ENCODE peak calls at places on chromosomes 2 and 18, in nine cellular contexts. Z, V, T, J, I, B, W, C and L are unnamed samples. For H3K4me1, the result is how much of the 10 kb centered on the place peaks cover.

GRCh38 chr2:108945969-108946368 is 43.1 kb downstream of the EDAR start:
- DNase-seq in Z (no peak), V (no peak), T (no peak), J (no peak), I (no peak), B (no peak), W (no peak), C (peak), L (no peak)

GRCh38 chr2:8324164-8324848 is 357.6 kb upstream of the ID2 start:
- DNase-seq in Z (peak), V (no peak), T (no peak), J (no peak), I (no peak), B (no peak), W (no peak), C (no peak), L (no peak)

GRCh38 chr18:902179-902718 is 2.4 kb upstream of the ADCYAP1 start:
- DNase-seq in Z (peak), V (no peak), T (no peak), J (no peak), I (peak), B (peak), W (no peak), C (no peak), L (peak)

GRCh38 chr2:180742809-180743208 is 237.6 kb upstream of the UBE2E3 start:
- DNase-seq in Z (no peak), V (no peak), T (no peak), J (no peak), I (no peak), B (no peak), W (no peak), C (no peak), L (peak)

GRCh38 chr2:109516445-109517117 is 97.2 kb downstream of the SEPTIN10 start:
- DNase-seq in Z (peak), V (peak), T (peak), J (peak), I (peak), B (peak), W (no peak), C (no peak), L (peak)

GRCh38 chr2:27222407-27222806 is 5.2 kb downstream of the CAD start:
- DNase-seq in Z (no peak), V (no peak), T (no peak), J (no peak), I (no peak), B (no peak), W (no peak), C (no peak), L (no peak)

GRCh38 chr2:165016772-165017411 is 61.6 kb upstream of the SLC38A11 start:
- DNase-seq in Z (no peak), V (no peak), T (no peak), J (peak), I (peak), B (peak), W (no peak), C (no peak), L (peak)

GRCh38 chr2:182068811-182069210 is 83.2 kb downstream of the PPP1R1C start:
- DNase-seq in Z (no peak), V (no peak), T (no peak), J (no peak), I (no peak), B (peak), W (no peak), C (no peak), L (peak)

GRCh38 chr2:178482437-178482836 is 2.2 kb downstream of the PLEKHA3 start:
- DNase-seq in Z (peak), V (no peak), T (no peak), J (no peak), I (no peak), B (peak), W (no peak), C (no peak), L (no peak)

GRCh38 chr18:59563386-59563785 is 133.8 kb downstream of the CCBE1 start:
- DNase-seq in Z (no peak), V (no peak), T (no peak), J (no peak), I (no peak), B (no peak), W (no peak), C (no peak), L (no peak)

GRCh38 chr18:55552498-55553189 is 35.3 kb downstream of the TCF4 start:
- DNase-seq in Z (no peak), V (no peak), T (no peak), J (no peak), I (no peak), B (no peak), W (no peak), C (no peak), L (no peak)

DNA sequence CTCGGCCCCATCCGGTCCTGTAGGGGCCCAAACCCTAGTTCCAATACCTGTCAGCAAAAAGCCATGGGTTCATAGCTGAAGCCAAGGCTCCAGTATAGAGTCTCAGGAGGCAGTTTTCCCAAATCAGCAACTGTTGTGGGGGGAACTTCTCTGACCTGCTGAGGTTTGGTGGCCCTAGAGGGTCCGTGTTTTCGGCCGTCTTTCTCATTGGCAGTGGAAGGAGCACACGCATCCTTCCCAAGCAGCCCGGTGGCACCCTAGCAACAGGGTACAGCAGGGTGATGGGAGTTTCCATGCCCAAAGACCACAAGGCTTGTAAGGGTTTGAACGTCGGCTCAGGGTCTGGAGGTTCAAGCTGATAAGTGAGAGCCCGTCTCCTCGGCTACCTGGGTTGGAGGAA is 6.6 kb downstream of the FOSL2 start:
- DNase-seq in Z (no peak), V (no peak), T (no peak), J (no peak), I (no peak), B (no peak), W (no peak), C (no peak), L (no peak)
- H3K4me3 ChIP-seq in Z (no peak), V (no peak), T (no peak), J (no peak), I (no peak), B (no peak), W (no peak), C (no peak), L (no peak)

GRCh38 chr2:54570925-54571694 is 115.0 kb downstream of the SPTBN1 start:
- DNase-seq in Z (peak), V (peak), T (no peak), J (peak), I (no peak), B (no peak), W (peak), C (no peak), L (peak)

GRCh38 chr2:54569745-54570296 is 113.7 kb downstream of the SPTBN1 start:
- DNase-seq in Z (peak), V (peak), T (no peak), J (no peak), I (no peak), B (no peak), W (no peak), C (no peak), L (no peak)

GRCh38 chr2:54568876-54569298 is 112.8 kb downstream of the SPTBN1 start:
- DNase-seq in Z (peak), V (peak), T (no peak), J (no peak), I (no peak), B (no peak), W (no peak), C (no peak), L (peak)

GRCh38 chr2:54572262-54572635 is 116.1 kb downstream of the SPTBN1 start:
- DNase-seq in Z (peak), V (no peak), T (no peak), J (no peak), I (no peak), B (no peak), W (no peak), C (no peak), L (peak)

GRCh38 chr2:54570321-54570881 is 114.3 kb downstream of the SPTBN1 start:
- DNase-seq in Z (no peak), V (no peak), T (no peak), J (no peak), I (no peak), B (no peak), W (no peak), C (no peak), L (no peak)
- TF ChIP-seq POLR2AphosphoS5 in Z (no peak), V (no peak), T (no peak), J (no peak), I (no peak), B (no peak), W (no peak), C (no peak), L (no peak)

DNA sequence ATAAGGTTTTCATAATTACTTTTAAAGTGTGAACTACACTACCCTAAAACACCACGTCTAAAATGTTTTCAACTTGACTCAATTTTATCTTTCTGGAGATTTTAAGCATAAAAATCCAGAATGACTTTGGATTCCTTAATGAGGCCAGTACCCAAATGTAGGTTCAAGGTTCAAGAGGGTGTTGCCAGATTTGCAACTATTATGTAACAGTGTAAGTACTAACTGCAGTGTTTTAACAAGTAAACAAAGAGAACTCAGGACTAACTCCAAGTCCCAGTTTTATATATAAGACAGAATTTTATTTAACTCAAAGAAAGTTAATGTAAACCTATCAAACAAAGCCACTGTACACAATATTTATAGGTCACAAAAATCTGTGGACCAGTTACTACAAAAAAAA is 5.7 kb downstream of the HIBCH start:
- DNase-seq in Z (no peak), V (no peak), T (no peak), J (no peak), I (no peak), B (no peak), W (no peak), C (no peak), L (no peak)
- H3K4me1 ChIP-seq in Z (under half), V (under half), T (under half), J (under half), I (under half), B (under half), W (under half), C (under half), L (under half)

DNA sequence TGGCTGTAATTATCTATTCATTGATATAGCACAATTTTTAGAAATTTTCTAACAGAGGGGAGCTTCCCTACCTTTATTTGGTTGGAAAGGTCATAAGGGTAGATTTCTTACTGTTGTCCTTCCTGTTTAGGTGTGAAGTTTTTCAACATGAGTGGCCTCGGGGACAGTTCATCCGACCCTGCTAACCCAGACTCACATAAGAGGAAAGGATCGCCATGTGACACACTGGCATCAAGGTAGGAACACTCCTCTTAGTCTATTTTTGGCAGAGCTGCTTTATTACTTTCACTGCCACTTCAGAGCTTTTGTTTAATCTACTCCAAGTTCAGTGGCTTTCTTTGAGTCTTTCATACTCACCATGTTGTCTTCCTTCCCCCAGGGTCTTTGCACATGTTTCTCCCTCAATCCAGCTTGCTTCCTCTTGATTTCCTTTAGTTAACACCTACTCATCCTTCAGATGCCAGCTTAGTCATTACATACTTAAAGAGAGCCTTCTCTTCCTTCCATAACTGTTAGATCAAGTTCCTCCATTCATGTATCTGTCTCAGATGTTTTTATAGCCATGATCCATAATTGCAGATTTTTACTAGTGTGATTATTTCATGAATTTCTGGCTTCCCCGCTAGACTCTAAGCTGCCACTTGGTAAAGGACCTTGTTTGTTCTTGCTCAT is 134.5 kb downstream of the PTRHD1 start:
- DNase-seq in Z (no peak), V (no peak), T (no peak), J (no peak), I (no peak), B (no peak), W (no peak), C (no peak), L (no peak)
- H3K4me3 ChIP-seq in Z (no peak), V (no peak), T (no peak), J (no peak), I (no peak), B (no peak), W (no peak), C (no peak), L (no peak)

DNA sequence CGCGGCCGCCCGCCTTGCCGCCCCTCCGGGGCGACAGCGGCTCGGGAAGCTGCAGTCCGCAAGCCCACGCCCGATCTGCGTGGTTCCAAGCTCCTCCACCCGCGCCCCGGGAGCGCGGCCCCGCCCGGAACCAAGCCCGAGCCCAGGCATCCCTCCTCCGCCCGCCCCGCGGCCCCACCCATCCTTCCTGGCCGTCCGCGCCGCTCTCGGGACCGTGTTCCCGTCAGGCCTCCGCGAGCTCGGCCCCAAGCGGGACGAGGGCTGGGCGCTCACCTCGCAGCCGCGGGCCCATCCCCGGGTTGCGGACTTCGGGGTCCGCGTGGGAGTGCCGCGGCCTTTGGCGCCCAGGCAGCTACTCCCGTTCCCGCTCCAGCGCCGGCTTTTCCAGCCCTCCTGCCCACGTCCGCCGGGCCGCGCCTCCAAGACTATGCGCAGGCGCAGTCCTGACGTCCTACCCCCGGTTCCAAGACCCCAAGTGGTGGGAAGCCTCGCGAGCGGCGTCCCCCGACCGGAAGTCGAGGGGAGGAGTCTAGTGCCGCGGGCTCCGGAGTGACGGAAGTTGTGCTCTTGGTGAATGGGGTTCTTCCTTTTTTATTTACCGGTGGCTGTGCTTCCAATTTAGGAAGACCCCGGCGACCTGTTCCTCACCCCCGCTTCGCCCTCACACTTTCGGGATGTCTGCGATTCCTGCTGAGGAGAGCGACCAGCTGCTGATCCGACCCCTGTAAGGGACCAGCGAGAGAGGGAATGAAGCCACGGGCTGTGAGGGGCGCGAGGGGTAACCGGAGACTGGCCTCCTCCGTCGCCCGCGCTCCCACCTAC is at the start of the genes CPSF3 and ITGB1BP1:
- DNase-seq in Z (peak), V (peak), T (peak), J (peak), I (peak), B (peak), W (peak), C (peak), L (peak)
- TF ChIP-seq POLR2AphosphoS5 in Z (peak), V (peak), T (no peak), J (peak), I (peak), B (peak), W (peak), C (peak), L (peak)

DNA sequence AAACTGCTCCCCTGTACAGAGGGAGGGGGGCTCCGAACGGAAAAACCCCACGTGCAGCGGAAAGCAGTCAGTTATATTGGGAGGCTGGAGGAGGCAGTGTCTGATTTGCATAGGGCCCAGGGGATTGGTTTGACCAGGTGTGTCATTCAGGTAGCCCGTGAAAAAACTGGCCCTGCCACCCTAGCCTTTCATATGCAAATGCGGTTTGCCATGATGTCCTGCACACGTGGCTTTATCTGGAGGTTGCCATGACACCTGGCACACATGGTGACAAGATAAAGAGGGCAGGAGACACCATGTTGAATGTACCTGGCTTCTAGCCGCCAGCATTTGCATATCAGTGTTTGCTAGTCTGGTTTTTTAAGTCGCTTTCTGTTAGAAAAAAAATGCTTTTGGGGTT is 20.5 kb downstream of the SLC25A52 start:
- DNase-seq in Z (no peak), V (no peak), T (no peak), J (no peak), I (no peak), B (peak), W (no peak), C (no peak), L (no peak)
- H3K4me1 ChIP-seq in Z (under half), V (under half), T (under half), J (under half), I (under half), B (under half), W (under half), C (under half), L (under half)

GRCh38 chr2:85409719-85410583 is at the start of gene CAPG:
- DNase-seq in Z (peak), V (peak), T (no peak), J (no peak), I (no peak), B (no peak), W (no peak), C (peak), L (no peak)
- H3K4me3 ChIP-seq in Z (no peak), V (peak), T (peak), J (no peak), I (peak), B (peak), W (no peak), C (peak), L (no peak)